ENCODE peak calls at places on chromosomes 7 and 10, in seven cellular contexts. Y, G, N, V, S, F and H are unnamed samples.

GRCh38 chr7:153518201-153518984 is 533.8 kb upstream of the DPP6 start:
- DNase-seq in Y (no peak), G (no peak), N (no peak), V (no peak), S (no peak), F (no peak), H (peak)

GRCh38 chr10:94622666-94623205 is 60.8 kb upstream of the CYP2C18 start:
- DNase-seq in Y (no peak), G (no peak), N (no peak), V (no peak), S (no peak), F (no peak), H (no peak)

GRCh38 chr10:70672993-70673928 is 955 bp downstream of the ADAMTS14 start:
- DNase-seq in Y (peak), G (no peak), N (no peak), V (no peak), S (peak), F (no peak), H (no peak)

GRCh38 chr7:101172854-101173751 is 7.0 kb downstream of the NAT16 start:
- DNase-seq in Y (peak), G (no peak), N (no peak), V (no peak), S (peak), F (no peak), H (peak)

GRCh38 chr7:27176343-27176731 is 2.2 kb upstream of the HOXA10 start:
- DNase-seq in Y (no peak), G (no peak), N (no peak), V (no peak), S (no peak), F (no peak), H (no peak)

GRCh38 chr7:45001138-45001694 is 1.2 kb downstream of the CCM2 start:
- DNase-seq in Y (peak), G (no peak), N (no peak), V (no peak), S (peak), F (no peak), H (no peak)

GRCh38 chr7:26356266-26356665 is 64.6 kb downstream of the SNX10 start:
- DNase-seq in Y (no peak), G (no peak), N (no peak), V (no peak), S (no peak), F (no peak), H (no peak)

GRCh38 chr7:4282434-4283223 is 399.5 kb upstream of the FOXK1 start:
- DNase-seq in Y (no peak), G (no peak), N (no peak), V (no peak), S (no peak), F (no peak), H (no peak)

GRCh38 chr7:1663857-1664651 is 6.0 kb upstream of the ELFN1 start:
- DNase-seq in Y (peak), G (no peak), N (no peak), V (no peak), S (peak), F (no peak), H (no peak)
- TF ChIP-seq JUND in Y (no peak), G (no peak), N (no peak), V (no peak), S (no peak), F (no peak), H (no peak)

DNA sequence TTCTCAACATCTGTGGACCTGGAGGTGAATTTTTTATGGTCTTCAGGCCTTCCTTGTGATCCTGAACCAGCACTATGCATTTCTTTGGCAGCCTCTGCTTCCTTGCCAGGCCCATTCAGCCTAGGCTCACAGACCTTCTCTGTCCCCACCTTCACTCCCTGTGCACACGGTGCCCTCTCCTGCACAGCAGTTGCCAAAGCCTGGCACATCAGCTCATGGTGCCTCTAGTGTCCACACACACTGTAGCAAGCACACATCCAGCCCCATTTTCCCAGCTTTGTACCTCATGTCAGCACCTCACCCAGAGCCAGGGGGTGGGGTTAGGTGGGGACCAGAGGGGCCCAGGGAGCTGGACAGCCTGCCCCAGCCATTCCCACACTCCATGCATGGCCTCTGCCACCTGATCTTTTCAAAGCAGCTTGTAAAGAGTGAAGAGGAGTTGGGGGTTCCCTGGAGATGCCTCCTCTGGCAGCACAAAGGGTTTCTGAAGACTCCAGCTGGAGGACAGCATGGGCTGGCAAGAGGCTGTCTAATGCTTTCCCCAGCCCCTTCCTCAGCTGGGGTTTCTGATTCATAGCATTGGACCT is 57.9 kb upstream of the TMEM72 start:
- DNase-seq in Y (no peak), G (no peak), N (no peak), V (no peak), S (no peak), F (no peak), H (peak)
- TF ChIP-seq JUND in Y (no peak), G (no peak), N (no peak), V (no peak), S (no peak), F (no peak), H (no peak)

DNA sequence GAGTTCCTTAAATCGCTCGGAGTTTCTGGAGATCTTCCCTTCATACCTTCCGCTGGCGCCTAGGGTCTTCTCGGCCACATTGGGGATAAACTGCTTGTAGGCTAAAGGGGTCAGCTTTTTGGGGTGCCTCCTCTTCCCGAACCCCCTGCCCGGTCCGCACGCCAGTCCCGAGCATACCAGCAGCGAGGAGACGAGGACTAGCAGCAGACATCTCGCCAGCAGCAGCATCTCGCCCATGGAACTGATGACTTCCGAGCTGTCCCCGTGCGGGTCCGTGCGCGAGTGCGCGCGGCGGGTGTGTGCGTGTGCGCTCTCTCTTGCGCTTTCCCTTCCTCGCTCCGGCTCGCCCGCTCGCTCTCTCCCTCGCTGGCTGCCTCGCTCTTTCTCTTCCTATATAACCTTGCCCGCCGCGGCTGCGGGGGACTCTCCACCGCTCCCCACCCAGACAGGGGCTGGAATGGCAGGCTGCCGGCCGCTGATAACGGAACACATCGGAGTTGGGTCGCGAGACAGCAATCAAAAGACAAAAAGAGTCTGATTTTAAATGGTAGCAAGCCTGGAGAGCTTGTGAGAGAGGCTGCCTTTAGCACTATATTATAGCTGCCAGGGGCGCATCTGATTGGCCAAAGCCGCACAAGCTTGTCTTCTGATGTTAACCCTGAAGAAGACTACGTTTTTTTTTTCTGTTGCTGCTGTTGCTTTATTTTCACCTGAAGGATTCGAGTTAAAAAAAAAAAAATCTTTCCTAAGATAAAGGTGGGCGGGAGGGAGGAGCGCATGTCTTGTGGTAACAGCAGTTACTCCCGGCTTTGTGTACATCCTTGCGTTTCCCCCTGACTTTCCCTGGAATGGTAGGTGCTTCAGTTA is at the start of gene SHH:
- DNase-seq in Y (no peak), G (no peak), N (no peak), V (no peak), S (no peak), F (no peak), H (no peak)
- TF ChIP-seq JUND in Y (no peak), G (no peak), N (no peak), V (no peak), S (no peak), F (no peak), H (no peak)

GRCh38 chr10:2897619-2898508 is 169.5 kb upstream of the PFKP start:
- DNase-seq in Y (no peak), G (no peak), N (no peak), V (no peak), S (no peak), F (no peak), H (no peak)
- TF ChIP-seq JUND in Y (no peak), G (no peak), N (no peak), V (no peak), S (no peak), F (no peak), H (no peak)

GRCh38 chr10:20887706-20888535 is 9.2 kb downstream of the NEBL start:
- DNase-seq in Y (peak), G (no peak), N (no peak), V (no peak), S (no peak), F (no peak), H (no peak)
- TF ChIP-seq JUND in Y (no peak), G (no peak), N (no peak), V (no peak), S (no peak), F (no peak), H (no peak)